ENCODE peak calls at places on chromosomes 12 and 14, in five cellular contexts. One of them, this sample, is unnamed.

GRCh38 chr14:59771577-59771976 is 99.0 kb downstream of the RTN1 start:
- DNase-seq in effector memory CD4-positive, alpha-beta T cell: no peak
- DNase-seq in nephron progenitor cell: no peak
- DNase-seq in lower leg skin: no peak
- DNase-seq in tibial artery: no peak
- DNase-seq in this sample: no peak

GRCh38 chr14:91354221-91354916 is 63.3 kb downstream of the CCDC88C start:
- DNase-seq in effector memory CD4-positive, alpha-beta T cell: no peak
- DNase-seq in nephron progenitor cell: no peak
- DNase-seq in lower leg skin: no peak
- DNase-seq in tibial artery: no peak
- DNase-seq in this sample: no peak

GRCh38 chr14:61355892-61356325 is 34.5 kb downstream of the PRKCH start:
- DNase-seq in tibial artery: peak
- DNase-seq in effector memory CD4-positive, alpha-beta T cell: peak
- DNase-seq in nephron progenitor cell: no peak
- DNase-seq in lower leg skin: peak
- DNase-seq in this sample: no peak

GRCh38 chr12:79834712-79835376 is 100.1 kb downstream of the PPP1R12A start:
- DNase-seq in effector memory CD4-positive, alpha-beta T cell: no peak
- DNase-seq in tibial artery: no peak
- DNase-seq in lower leg skin: no peak
- DNase-seq in nephron progenitor cell: peak
- DNase-seq in this sample: no peak

GRCh38 chr14:99430491-99430890 is 50.2 kb downstream of the SETD3 start:
- DNase-seq in lower leg skin: no peak
- DNase-seq in nephron progenitor cell: no peak
- DNase-seq in tibial artery: no peak
- DNase-seq in effector memory CD4-positive, alpha-beta T cell: no peak
- DNase-seq in this sample: no peak

GRCh38 chr12:28961948-28962384 is 187.1 kb upstream of the FAR2 start:
- DNase-seq in tibial artery: no peak
- DNase-seq in lower leg skin: no peak
- DNase-seq in nephron progenitor cell: no peak
- DNase-seq in effector memory CD4-positive, alpha-beta T cell: no peak
- DNase-seq in this sample: no peak

GRCh38 chr14:90604356-90604755 is 207.5 kb downstream of the CALM1 start:
- DNase-seq in tibial artery: no peak
- DNase-seq in effector memory CD4-positive, alpha-beta T cell: no peak
- DNase-seq in lower leg skin: no peak
- DNase-seq in nephron progenitor cell: no peak
- DNase-seq in this sample: no peak

GRCh38 chr14:72736791-72737559 is 156.9 kb downstream of the DPF3 start:
- DNase-seq in nephron progenitor cell: no peak
- DNase-seq in tibial artery: peak
- DNase-seq in effector memory CD4-positive, alpha-beta T cell: no peak
- DNase-seq in lower leg skin: no peak
- DNase-seq in this sample: no peak

GRCh38 chr12:110246690-110247339 is 34.2 kb upstream of the ATP2A2 start:
- DNase-seq in effector memory CD4-positive, alpha-beta T cell: no peak
- DNase-seq in nephron progenitor cell: no peak
- DNase-seq in tibial artery: no peak
- DNase-seq in lower leg skin: no peak
- DNase-seq in this sample: no peak

GRCh38 chr12:87687362-87687761 is 341.8 kb downstream of the C12orf50 start:
- DNase-seq in lower leg skin: no peak
- DNase-seq in tibial artery: no peak
- DNase-seq in effector memory CD4-positive, alpha-beta T cell: no peak
- DNase-seq in nephron progenitor cell: peak
- DNase-seq in this sample: no peak

GRCh38 chr12:85821759-85822158 is 14.4 kb downstream of the RASSF9 start:
- DNase-seq in tibial artery: no peak
- DNase-seq in lower leg skin: no peak
- DNase-seq in effector memory CD4-positive, alpha-beta T cell: no peak
- DNase-seq in nephron progenitor cell: no peak
- DNase-seq in this sample: no peak

GRCh38 chr12:103840399-103840880 is 594 bp downstream of the NT5DC3 start:
- DNase-seq in lower leg skin: no peak
- DNase-seq in effector memory CD4-positive, alpha-beta T cell: no peak
- DNase-seq in tibial artery: peak
- DNase-seq in nephron progenitor cell: no peak
- DNase-seq in this sample: peak

GRCh38 chr12:108691995-108692808 is 39.1 kb downstream of the CORO1C start:
- DNase-seq in tibial artery: no peak
- DNase-seq in effector memory CD4-positive, alpha-beta T cell: no peak
- DNase-seq in nephron progenitor cell: no peak
- DNase-seq in lower leg skin: peak
- DNase-seq in this sample: no peak

GRCh38 chr14:95156765-95157194 is 549 bp downstream of the DICER1 start:
- DNase-seq in effector memory CD4-positive, alpha-beta T cell: peak
- DNase-seq in nephron progenitor cell: peak
- DNase-seq in lower leg skin: no peak
- DNase-seq in tibial artery: peak
- DNase-seq in this sample: no peak

GRCh38 chr12:130849561-130850417 is 10.7 kb upstream of the STX2 start:
- DNase-seq in lower leg skin: no peak
- DNase-seq in effector memory CD4-positive, alpha-beta T cell: no peak
- DNase-seq in tibial artery: no peak
- DNase-seq in nephron progenitor cell: no peak
- DNase-seq in this sample: no peak

GRCh38 chr12:124295431-124296058 is 652 bp downstream of the RFLNA start:
- DNase-seq in lower leg skin: no peak
- DNase-seq in nephron progenitor cell: no peak
- DNase-seq in effector memory CD4-positive, alpha-beta T cell: no peak
- DNase-seq in tibial artery: no peak
- DNase-seq in this sample: no peak

GRCh38 chr12:110316861-110317260 is 35.8 kb downstream of the ATP2A2 start:
- DNase-seq in effector memory CD4-positive, alpha-beta T cell: no peak
- DNase-seq in lower leg skin: no peak
- DNase-seq in tibial artery: no peak
- DNase-seq in nephron progenitor cell: no peak
- DNase-seq in this sample: no peak

GRCh38 chr14:52514046-52514811 is 38.1 kb downstream of the TXNDC16 start:
- DNase-seq in lower leg skin: no peak
- DNase-seq in tibial artery: no peak
- DNase-seq in effector memory CD4-positive, alpha-beta T cell: no peak
- DNase-seq in nephron progenitor cell: no peak
- DNase-seq in this sample: no peak